ENCODE peak calls at places on chromosomes 16 and 17, in eight cellular contexts. Q is PC-3; H is CD8-positive, alpha-beta T cell; T is effector memory CD4-positive, alpha-beta T cell; V is uterus; A is naive thymus-derived CD4-positive, alpha-beta T cell; C is aorta; O is thyroid gland. E is an unnamed sample.
A peak's percentile ranks its signal among the peaks of the same experiment; 100 is the strongest.

GRCh38 chr17:78197147-78197830 is 10.1 kb downstream of the AFMID start:
- DNase-seq in Q (no peak), H (no peak), T (no peak), V (no peak), A (no peak), C (no peak), O (no peak), E (peak; percentile 76)

GRCh38 chr16:29806641-29807425 is 504 bp downstream of the MAZ start:
- DNase-seq in Q (peak; percentile 50), H (no peak), T (no peak), V (peak; percentile 68), A (peak; percentile 54), C (no peak), O (peak; percentile 72), E (peak; percentile 65)

GRCh38 chr16:27366687-27367462 is 35.1 kb upstream of the IL21R start:
- DNase-seq in Q (no peak), H (no peak), T (no peak), V (no peak), A (no peak), C (no peak), O (no peak), E (no peak)

GRCh38 chr17:80625627-80626026 is 81.0 kb downstream of the RPTOR start:
- DNase-seq in Q (no peak), H (no peak), T (no peak), V (no peak), A (no peak), C (no peak), O (no peak), E (no peak)

GRCh38 chr17:35236821-35237220 is 6.1 kb upstream of the SLFN5 start:
- DNase-seq in Q (no peak), H (no peak), T (no peak), V (no peak), A (no peak), C (no peak), O (no peak), E (no peak)

GRCh38 chr17:50027639-50028206 is 28.2 kb upstream of the ITGA3 start:
- DNase-seq in Q (peak; percentile 100), H (no peak), T (no peak), V (peak; percentile 76), A (no peak), C (peak; percentile 97), O (peak; percentile 37), E (peak; percentile 65)

GRCh38 chr16:52843386-52843785 is 209.3 kb downstream of the CHD9NB start:
- DNase-seq in Q (no peak), H (no peak), T (no peak), V (no peak), A (no peak), C (no peak), O (no peak), E (no peak)

GRCh38 chr16:2904100-2904921 is 7.4 kb upstream of the FLYWCH1 start:
- DNase-seq in Q (peak; percentile 80), H (peak; percentile 63), T (peak; percentile 63), V (peak; percentile 85), A (peak; percentile 80), C (peak; percentile 93), O (peak; percentile 82), E (peak; percentile 88)

GRCh38 chr17:68200689-68201424 is 47.0 kb upstream of the AMZ2 start:
- DNase-seq in Q (peak; percentile 83), H (peak; percentile 70), T (peak; percentile 59), V (peak; percentile 76), A (peak; percentile 82), C (peak; percentile 92), O (peak; percentile 78), E (peak; percentile 74)

GRCh38 chr16:25553711-25554436 is 137.9 kb upstream of the HS3ST4 start:
- DNase-seq in Q (no peak), H (no peak), T (no peak), V (no peak), A (no peak), C (no peak), O (no peak), E (no peak)

GRCh38 chr17:56570199-56570598 is 23.3 kb upstream of the NOG start:
- DNase-seq in Q (peak; percentile 21), H (no peak), T (no peak), V (no peak), A (no peak), C (no peak), O (no peak), E (no peak)

GRCh38 chr16:3363793-3364192 is 8.1 kb downstream of the OR2C1 start:
- DNase-seq in Q (no peak), H (no peak), T (no peak), V (no peak), A (no peak), C (no peak), O (no peak), E (no peak)

DNA sequence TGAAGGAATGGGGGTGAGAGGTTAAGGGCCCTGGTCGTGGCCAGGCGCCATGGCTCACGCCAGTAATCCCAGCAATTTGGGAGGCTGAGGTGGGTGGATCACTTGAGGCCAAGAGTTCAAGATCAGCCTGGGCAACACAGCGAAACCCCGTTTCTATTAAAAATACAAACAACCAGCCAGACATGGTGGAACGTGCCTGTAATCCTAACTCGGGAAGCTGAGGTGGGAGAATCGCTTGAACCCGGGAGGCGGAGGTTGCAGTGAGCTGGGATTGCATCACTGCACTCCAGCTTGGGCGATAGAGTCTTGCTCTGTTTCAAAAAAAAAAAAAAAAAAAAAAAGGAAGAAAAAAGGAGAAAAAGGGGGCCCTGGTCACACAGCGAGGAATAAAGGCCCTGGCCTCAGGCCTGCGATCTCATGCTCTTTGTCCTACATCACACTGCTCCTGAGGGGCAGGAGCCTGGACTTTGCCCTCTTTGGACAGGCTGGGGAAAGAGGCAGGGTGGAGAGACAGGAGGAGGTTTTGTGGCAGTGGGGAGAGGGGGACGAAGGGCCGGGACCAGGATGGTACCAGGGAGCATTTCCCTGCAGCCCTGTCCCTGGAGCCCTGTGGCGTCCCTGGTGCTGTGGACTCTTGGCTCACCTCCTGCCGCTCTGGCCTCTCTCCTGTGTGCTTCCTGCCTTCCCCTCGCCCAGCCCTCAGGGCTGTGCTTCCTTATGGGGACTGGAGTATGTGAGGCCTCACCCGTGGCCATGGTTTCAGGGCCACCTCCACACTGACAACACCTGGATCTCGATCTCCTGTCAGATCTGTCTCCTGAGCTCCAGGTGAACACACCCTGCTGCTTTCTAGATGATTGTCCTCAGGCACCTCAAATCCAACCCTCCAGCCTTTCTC is 19.7 kb upstream of the SLC25A19 start:
- DNase-seq in Q (no peak), H (no peak), T (no peak), V (no peak), A (no peak), C (no peak), O (no peak), E (peak; percentile 33)
- H3K4me1 ChIP-seq in Q (no peaks in the 10 kb centered on the region), H (peaks cover 5% of the 10 kb centered on the region), T (no peaks in the 10 kb centered on the region), V (no peaks in the 10 kb centered on the region), A (peaks cover 13% of the 10 kb centered on the region), C (no peaks in the 10 kb centered on the region), O (peaks cover 5% of the 10 kb centered on the region), E (peaks cover 19% of the 10 kb centered on the region)

DNA sequence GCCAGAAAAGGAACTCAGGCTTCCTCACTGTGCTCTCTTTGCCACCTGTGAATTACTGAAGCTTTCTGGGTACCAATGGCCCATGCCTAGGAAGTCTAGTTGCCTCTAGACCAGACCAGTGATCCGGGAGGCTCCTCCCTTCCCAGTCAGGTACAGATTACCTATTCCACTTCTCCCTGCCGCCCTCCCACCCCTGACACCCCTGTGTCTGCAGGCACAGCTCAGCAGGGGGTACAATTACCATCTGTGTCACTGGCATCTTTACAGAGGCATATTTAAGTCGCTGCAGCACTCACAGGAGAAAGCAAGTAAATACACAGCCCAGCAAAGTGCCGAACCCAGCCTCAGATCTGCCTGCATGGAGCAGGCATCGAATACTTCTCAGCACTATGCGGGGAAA is 5.3 kb upstream of the WSCD1 start:
- DNase-seq in Q (no peak), H (no peak), T (no peak), V (no peak), A (no peak), C (no peak), O (no peak), E (no peak)
- H3K9me3 ChIP-seq in Q (no peaks in the 10 kb centered on the region), H (no peaks in the 10 kb centered on the region), T (no peaks in the 10 kb centered on the region), V (no peaks in the 10 kb centered on the region), A (no peaks in the 10 kb centered on the region), C (no peaks in the 10 kb centered on the region), O (no peaks in the 10 kb centered on the region), E (no peaks in the 10 kb centered on the region)

GRCh38 chr17:8125947-8126305 is 2.0 kb upstream of the HES7 start:
- DNase-seq in Q (peak; percentile 22), H (no peak), T (no peak), V (no peak), A (no peak), C (no peak), O (peak; percentile 44), E (peak; percentile 39)

GRCh38 chr17:8128125-8128784 is 4.3 kb upstream of the HES7 start:
- DNase-seq in Q (no peak), H (no peak), T (no peak), V (no peak), A (no peak), C (peak; percentile 43), O (no peak), E (no peak)

GRCh38 chr17:8124350-8125195 is 667 bp upstream of the HES7 start:
- DNase-seq in Q (peak; percentile 40), H (no peak), T (no peak), V (no peak), A (peak; percentile 28), C (no peak), O (no peak), E (no peak)

GRCh38 chr17:8125196-8125946 is 1.5 kb upstream of the HES7 start:
- DNase-seq in Q (peak; percentile 76), H (peak; percentile 86), T (peak; percentile 76), V (peak; percentile 88), A (peak; percentile 97), C (peak; percentile 90), O (peak; percentile 78), E (peak; percentile 84)

DNA sequence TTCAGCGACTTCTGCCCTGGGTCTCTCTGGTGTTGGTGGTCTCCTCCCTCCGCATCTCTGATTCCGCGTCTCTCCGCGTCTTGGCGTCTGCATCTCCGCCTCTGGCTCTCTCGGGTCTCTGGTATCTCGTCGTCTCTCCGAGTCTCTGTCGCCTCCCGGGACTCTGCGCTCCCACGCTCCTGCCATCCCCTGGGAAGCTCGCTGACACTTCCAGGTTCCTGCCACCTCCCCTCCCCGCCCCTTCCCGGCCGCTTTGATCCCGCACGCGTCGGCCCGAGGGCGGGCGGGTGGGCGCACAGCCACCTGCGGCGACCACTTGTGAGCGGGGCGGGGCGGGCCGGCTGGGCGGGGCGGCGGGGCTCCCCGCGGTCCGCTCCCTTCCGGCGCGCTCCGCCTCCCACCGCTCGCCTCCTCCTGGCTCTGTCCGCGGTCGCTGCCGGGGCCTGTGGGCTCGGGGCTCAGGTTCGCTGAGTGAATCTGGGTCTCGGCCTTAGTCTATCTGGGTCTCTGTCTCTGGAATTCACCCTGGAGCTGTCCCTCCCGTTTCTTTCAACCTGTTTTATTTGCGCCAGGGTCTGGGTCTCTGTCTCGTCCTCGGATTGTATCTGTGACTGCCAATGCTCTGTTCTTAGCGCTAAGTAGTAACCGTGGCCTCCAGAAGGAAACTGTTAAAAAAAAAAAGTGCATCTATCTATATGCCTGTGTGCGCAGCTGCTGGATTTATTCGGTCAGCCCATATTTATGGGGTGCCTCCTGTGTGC is 2.6 kb upstream of the HES7 start:
- DNase-seq in Q (peak; percentile 37), H (peak; percentile 23), T (no peak), V (peak; percentile 56), A (peak; percentile 28), C (peak; percentile 81), O (peak; percentile 53), E (peak; percentile 56)
- H3K4me1 ChIP-seq in Q (peaks cover 7% of the 10 kb centered on the region), H (peaks cover 44% of the 10 kb centered on the region), T (peaks cover 51% of the 10 kb centered on the region), V (peaks cover 26% of the 10 kb centered on the region), A (peaks cover 38% of the 10 kb centered on the region), C (peaks cover 2% of the 10 kb centered on the region), O (peaks cover 46% of the 10 kb centered on the region), E (peaks cover 56% of the 10 kb centered on the region)

DNA sequence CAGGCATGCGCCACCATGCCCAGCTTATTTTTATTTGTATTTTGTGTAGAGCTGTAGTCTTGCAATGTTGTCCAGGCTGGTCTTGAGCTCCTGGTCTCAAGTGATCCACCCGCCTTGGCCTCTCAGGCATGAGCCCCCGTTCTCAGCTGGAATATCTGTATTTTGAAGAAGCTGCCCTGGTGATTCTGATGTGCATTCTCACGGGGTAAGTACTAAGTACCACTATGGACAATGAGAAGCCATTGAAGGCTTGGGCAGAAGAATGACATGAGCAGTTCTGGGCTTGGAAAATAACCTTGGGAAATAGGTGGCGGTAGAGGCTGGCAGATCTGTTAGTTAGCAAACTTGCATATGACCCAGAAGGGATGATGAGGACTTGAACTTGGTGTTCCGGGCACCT is 15.6 kb upstream of the NKD1 start:
- DNase-seq in Q (no peak), H (no peak), T (no peak), V (no peak), A (no peak), C (no peak), O (no peak), E (no peak)
- H3K9me3 ChIP-seq in Q (no peaks in the 10 kb centered on the region), H (no peaks in the 10 kb centered on the region), T (no peaks in the 10 kb centered on the region), V (no peaks in the 10 kb centered on the region), A (no peaks in the 10 kb centered on the region), C (peaks cover 3% of the 10 kb centered on the region), O (no peaks in the 10 kb centered on the region), E (no peaks in the 10 kb centered on the region)

E was measured in body of pancreas.